ENCODE peak calls at places on chromosomes 7 and 10, in six cellular contexts. O is activated CD4-positive, alpha-beta T cell treated with anti-CD3 and anti-CD28 coated beads, Interleukin-2, amount 50 U/mL, for 48 hours; P is endothelial cell; N is natural killer cell treated with Interleukin-12 subunit alpha and Interleukin-12 subunit beta and Interleukin-15 and Interleukin-18, amount 100 ng/mL, for 72 hours; A is BJ; R is progenitor cell of endocrine pancreas. L is an unnamed sample.
A peak's percentile ranks its signal among the peaks of the same experiment; 100 is the strongest.

GRCh38 chr7:158325530-158326381 is 261.9 kb downstream of the PTPRN2 start:
- DNase-seq in O (no peak), P (no peak), N (no peak), A (no peak), R (peak; percentile 74), L (no peak)

GRCh38 chr10:44817961-44818649 is 93.0 kb upstream of the TMEM72 start:
- DNase-seq in O (no peak), P (no peak), N (no peak), A (no peak), R (no peak), L (no peak)

GRCh38 chr10:31157125-31157983 is 125.7 kb upstream of the ZNF438 start:
- DNase-seq in O (no peak), P (no peak), N (no peak), A (peak; percentile 47), R (no peak), L (no peak)

GRCh38 chr7:104848386-104848990 is 165.5 kb upstream of the KMT2E start:
- DNase-seq in O (peak; percentile 61), P (peak; percentile 78), N (peak; percentile 63), A (no peak), R (peak; percentile 63), L (peak; percentile 86)

GRCh38 chr7:6433814-6434630 is 13.7 kb downstream of the DAGLB start:
- DNase-seq in O (no peak), P (no peak), N (no peak), A (no peak), R (no peak), L (no peak)

GRCh38 chr7:3042861-3043489 is 692 bp downstream of the CARD11 start:
- DNase-seq in O (peak; percentile 77), P (no peak), N (peak; percentile 73), A (no peak), R (no peak), L (no peak)

GRCh38 chr10:104128214-104128613 is 6.2 kb downstream of the SFR1 start:
- DNase-seq in O (no peak), P (no peak), N (no peak), A (no peak), R (no peak), L (no peak)

GRCh38 chr7:23811540-23811939 is 101.5 kb downstream of the STK31 start:
- DNase-seq in O (no peak), P (no peak), N (no peak), A (no peak), R (no peak), L (no peak)

GRCh38 chr7:152735443-152736004 is 24.0 kb upstream of the ACTR3B start:
- DNase-seq in O (no peak), P (no peak), N (no peak), A (no peak), R (no peak), L (no peak)

GRCh38 chr10:80530251-80530650 is 7.5 kb upstream of the SH2D4B start:
- DNase-seq in O (peak; percentile 59), P (no peak), N (no peak), A (no peak), R (no peak), L (no peak)

GRCh38 chr10:72353963-72354355 is 760 bp downstream of the DNAJB12 start:
- DNase-seq in O (no peak), P (peak; percentile 38), N (no peak), A (no peak), R (no peak), L (no peak)

GRCh38 chr7:99357701-99358490 is 16.6 kb upstream of the ARPC1B start:
- DNase-seq in O (no peak), P (no peak), N (no peak), A (no peak), R (no peak), L (peak; percentile 100)

GRCh38 chr7:45598697-45599520 is 24.7 kb downstream of the ADCY1 start:
- DNase-seq in O (no peak), P (no peak), N (peak; percentile 46), A (no peak), R (no peak), L (no peak)

GRCh38 chr7:125085084-125085483 is 155.5 kb upstream of the POT1 start:
- DNase-seq in O (no peak), P (no peak), N (no peak), A (no peak), R (no peak), L (no peak)

GRCh38 chr10:121974535-121975294 is at the start of gene NSMCE4A:
- DNase-seq in O (peak; percentile 76), P (peak; percentile 78), N (peak; percentile 85), A (no peak), R (peak; percentile 71), L (peak; percentile 62)

GRCh38 chr10:1187151-1187854 is 131.1 kb downstream of the WDR37 start:
- DNase-seq in O (no peak), P (no peak), N (no peak), A (no peak), R (no peak), L (no peak)

GRCh38 chr7:66283003-66283920 is 78.1 kb downstream of the TPST1 start:
- DNase-seq in O (no peak), P (no peak), N (no peak), A (no peak), R (no peak), L (peak; percentile 56)

GRCh38 chr7:148854975-148855374 is 29.1 kb downstream of the EZH2 start:
- DNase-seq in O (no peak), P (no peak), N (no peak), A (no peak), R (no peak), L (no peak)

GRCh38 chr7:44383566-44383965 is 58.2 kb upstream of the CAMK2B start:
- DNase-seq in O (no peak), P (no peak), N (peak; percentile 40), A (peak; percentile 26), R (no peak), L (no peak)

GRCh38 chr10:13913890-13914289 is 327.1 kb downstream of the PRPF18 start:
- DNase-seq in O (no peak), P (no peak), N (no peak), A (no peak), R (no peak), L (no peak)

GRCh38 chr10:130398090-130398994 is 262.2 kb downstream of the GLRX3 start:
- DNase-seq in O (no peak), P (no peak), N (no peak), A (no peak), R (no peak), L (no peak)

GRCh38 chr7:17027143-17027802 is 145.5 kb upstream of the AGR3 start:
- DNase-seq in O (no peak), P (no peak), N (no peak), A (no peak), R (no peak), L (no peak)

GRCh38 chr7:141074997-141075396 is 1.1 kb downstream of the TMEM178B start:
- DNase-seq in O (no peak), P (no peak), N (no peak), A (no peak), R (no peak), L (no peak)

GRCh38 chr7:14902589-14902963 is at the start of gene DGKB:
- DNase-seq in O (no peak), P (peak; percentile 14), N (no peak), A (no peak), R (no peak), L (peak; percentile 25)

GRCh38 chr7:101162551-101163280 is 2.7 kb downstream of the VGF start:
- DNase-seq in O (no peak), P (peak; percentile 42), N (no peak), A (no peak), R (no peak), L (no peak)

GRCh38 chr7:158097511-158098124 is 490.0 kb downstream of the PTPRN2 start:
- DNase-seq in O (no peak), P (no peak), N (no peak), A (no peak), R (no peak), L (no peak)

GRCh38 chr7:15720849-15721471 is 34.5 kb upstream of the MEOX2 start:
- DNase-seq in O (peak; percentile 1), P (peak; percentile 17), N (no peak), A (no peak), R (no peak), L (peak; percentile 38)

GRCh38 chr10:86730227-86730626 is 26.2 kb upstream of the BMPR1A start:
- DNase-seq in O (no peak), P (no peak), N (no peak), A (no peak), R (no peak), L (peak; percentile 29)

GRCh38 chr10:93468532-93469213 is 13.5 kb downstream of the MYOF start:
- DNase-seq in O (no peak), P (no peak), N (no peak), A (peak; percentile 90), R (no peak), L (peak; percentile 61)

GRCh38 chr7:140541513-140542192 is 62.3 kb upstream of the MKRN1 start:
- DNase-seq in O (no peak), P (peak; percentile 21), N (no peak), A (no peak), R (peak; percentile 48), L (no peak)

GRCh38 chr7:65448824-65449504 is 75.3 kb downstream of the ZNF92 start:
- DNase-seq in O (no peak), P (no peak), N (no peak), A (peak; percentile 77), R (no peak), L (no peak)

GRCh38 chr10:15487376-15487775 is 116.3 kb upstream of the FAM171A1 start:
- DNase-seq in O (no peak), P (no peak), N (no peak), A (no peak), R (no peak), L (no peak)

GRCh38 chr10:80662429-80663211 is 124.9 kb downstream of the SH2D4B start:
- DNase-seq in O (peak; percentile 83), P (peak; percentile 91), N (no peak), A (peak; percentile 19), R (peak; percentile 83), L (peak; percentile 75)

GRCh38 chr10:115945696-115946445 is 327.1 kb downstream of the GFRA1 start:
- DNase-seq in O (no peak), P (no peak), N (no peak), A (no peak), R (no peak), L (no peak)

GRCh38 chr7:133650067-133650466 is 397.2 kb downstream of the EXOC4 start:
- DNase-seq in O (no peak), P (no peak), N (no peak), A (no peak), R (no peak), L (no peak)

GRCh38 chr7:57403601-57404342 is 46.2 kb upstream of the ZNF716 start:
- DNase-seq in O (no peak), P (no peak), N (no peak), A (no peak), R (no peak), L (no peak)

GRCh38 chr10:69474688-69475432 is 23.6 kb downstream of the TSPAN15 start:
- DNase-seq in O (no peak), P (no peak), N (no peak), A (peak; percentile 17), R (no peak), L (no peak)

GRCh38 chr7:20484366-20484765 is 131.1 kb upstream of the ABCB5 start:
- DNase-seq in O (no peak), P (no peak), N (no peak), A (no peak), R (no peak), L (no peak)

GRCh38 chr10:89414146-89414878 is at the start of gene IFIT5:
- DNase-seq in O (peak; percentile 55), P (peak; percentile 77), N (peak; percentile 72), A (no peak), R (peak; percentile 70), L (peak; percentile 69)

GRCh38 chr7:132004528-132004927 is 448.1 kb upstream of the PODXL start:
- DNase-seq in O (no peak), P (no peak), N (no peak), A (no peak), R (no peak), L (no peak)

L was measured in foreskin melanocyte.